ENCODE peak calls at places on chromosomes 13 and 19, in four cellular contexts. A, X, S and B are unnamed samples.

GRCh38 chr19:19385900-19386339 is 19.6 kb upstream of the GATAD2A start:
- DNase-seq in A (no peak), S (no peak), X (no peak), B (no peak)

GRCh38 chr19:55454787-55455243 is 6.6 kb downstream of the ISOC2 start:
- DNase-seq in A (no peak), S (no peak), X (peak; percentile 34), B (no peak)

GRCh38 chr13:110376120-110376519 is 69.0 kb downstream of the COL4A2 start:
- DNase-seq in S (no peak), X (no peak), A (no peak), B (no peak)

GRCh38 chr19:54391589-54392061 is 23.6 kb upstream of the TTYH1 start:
- DNase-seq in S (no peak), A (no peak), X (peak; percentile 21), B (peak; percentile 51)

GRCh38 chr13:49585220-49586157 is at the start of gene RCBTB1:
- DNase-seq in A (no peak), S (no peak), X (peak; percentile 52), B (peak; percentile 36)

GRCh38 chr19:42175952-42176648 is 41.4 kb downstream of the DEDD2 start:
- DNase-seq in S (no peak), X (no peak), A (no peak), B (peak; percentile 15)

GRCh38 chr13:23450340-23451046 is 17.0 kb upstream of the SACS start:
- DNase-seq in A (no peak), S (no peak), X (no peak), B (no peak)

GRCh38 chr19:33156354-33156753 is 24.4 kb downstream of the WDR88 start:
- DNase-seq in A (no peak), X (peak; percentile 35), S (no peak), B (no peak)

GRCh38 chr19:4523306-4524110 is 5.2 kb upstream of the PLIN4 start:
- DNase-seq in X (peak; percentile 51), S (no peak), A (no peak), B (peak; percentile 39)

GRCh38 chr19:11361037-11361770 is 6.0 kb downstream of the PLPPR2 start:
- DNase-seq in S (no peak), X (no peak), A (no peak), B (no peak)

GRCh38 chr13:73715114-73715909 is 418.9 kb downstream of the KLF12 start:
- DNase-seq in A (no peak), X (no peak), S (peak; percentile 31), B (no peak)

GRCh38 chr19:54673222-54673621 is 10.4 kb downstream of the LILRB4 start:
- DNase-seq in X (no peak), S (no peak), A (no peak), B (no peak)

GRCh38 chr19:7851623-7852500 is 21.8 kb downstream of the EVI5L start:
- DNase-seq in A (no peak), S (no peak), X (no peak), B (no peak)

GRCh38 chr13:59743195-59743594 is 420.5 kb downstream of the DIAPH3 start:
- DNase-seq in X (no peak), S (no peak), A (no peak), B (no peak)

GRCh38 chr13:75458696-75459422 is 23.1 kb downstream of the TBC1D4 start:
- DNase-seq in S (peak; percentile 49), X (peak; percentile 97), A (no peak), B (no peak)

GRCh38 chr13:58165617-58166016 is 534.1 kb downstream of the PCDH17 start:
- DNase-seq in X (no peak), A (no peak), S (no peak), B (no peak)

GRCh38 chr19:11651062-11651461 is 53.8 kb downstream of the ZNF627 start:
- DNase-seq in A (no peak), S (no peak), X (no peak), B (no peak)

GRCh38 chr19:11489378-11489777 is 8.5 kb upstream of the ELAVL3 start:
- DNase-seq in S (no peak), A (no peak), X (no peak), B (no peak)

GRCh38 chr13:98795220-98795619 is 42.7 kb upstream of the SLC15A1 start:
- DNase-seq in X (no peak), A (no peak), S (no peak), B (no peak)

GRCh38 chr13:105928048-105928447 is 607.4 kb downstream of the EFNB2 start:
- DNase-seq in A (no peak), S (no peak), X (no peak), B (no peak)

GRCh38 chr13:105925496-105925895 is 610.0 kb downstream of the EFNB2 start:
- DNase-seq in X (no peak), A (no peak), S (no peak), B (no peak)

GRCh38 chr13:105928901-105929300 is 606.6 kb downstream of the EFNB2 start:
- DNase-seq in S (no peak), X (no peak), A (no peak), B (no peak)

GRCh38 chr13:105929486-105929885 is 606.0 kb downstream of the EFNB2 start:
- DNase-seq in A (no peak), S (no peak), X (no peak), B (no peak)
- TF ChIP-seq SUZ12 in A (no peak), S (no peak), X (no peak), B (no peak)

DNA sequence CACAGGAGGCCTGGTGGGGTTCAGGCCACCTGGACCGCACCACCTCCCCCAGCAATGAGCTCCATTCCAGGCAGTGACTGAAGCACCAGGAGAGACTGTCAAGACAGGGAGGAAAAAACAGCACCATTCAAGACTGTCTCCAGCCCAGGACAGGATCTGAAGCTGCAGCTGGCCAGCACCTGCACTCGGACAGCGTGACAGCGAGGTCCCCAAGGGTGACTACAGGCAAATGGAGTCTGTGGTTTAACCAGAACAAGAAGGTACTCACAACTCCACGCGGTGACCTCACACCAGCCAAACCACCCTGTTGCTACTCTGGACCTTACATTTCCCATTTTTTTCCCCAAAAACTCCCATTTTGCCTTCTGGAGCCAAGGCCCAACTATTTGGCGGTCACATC is 9.8 kb downstream of the MED26 start:
- DNase-seq in X (no peak), S (no peak), A (no peak), B (no peak)
- H3K4me1 ChIP-seq in X (peaks cover 18% of the 10 kb centered on the region), S (peaks cover 42% of the 10 kb centered on the region), A (peaks cover 1% of the 10 kb centered on the region), B (peaks cover 37% of the 10 kb centered on the region)

DNA sequence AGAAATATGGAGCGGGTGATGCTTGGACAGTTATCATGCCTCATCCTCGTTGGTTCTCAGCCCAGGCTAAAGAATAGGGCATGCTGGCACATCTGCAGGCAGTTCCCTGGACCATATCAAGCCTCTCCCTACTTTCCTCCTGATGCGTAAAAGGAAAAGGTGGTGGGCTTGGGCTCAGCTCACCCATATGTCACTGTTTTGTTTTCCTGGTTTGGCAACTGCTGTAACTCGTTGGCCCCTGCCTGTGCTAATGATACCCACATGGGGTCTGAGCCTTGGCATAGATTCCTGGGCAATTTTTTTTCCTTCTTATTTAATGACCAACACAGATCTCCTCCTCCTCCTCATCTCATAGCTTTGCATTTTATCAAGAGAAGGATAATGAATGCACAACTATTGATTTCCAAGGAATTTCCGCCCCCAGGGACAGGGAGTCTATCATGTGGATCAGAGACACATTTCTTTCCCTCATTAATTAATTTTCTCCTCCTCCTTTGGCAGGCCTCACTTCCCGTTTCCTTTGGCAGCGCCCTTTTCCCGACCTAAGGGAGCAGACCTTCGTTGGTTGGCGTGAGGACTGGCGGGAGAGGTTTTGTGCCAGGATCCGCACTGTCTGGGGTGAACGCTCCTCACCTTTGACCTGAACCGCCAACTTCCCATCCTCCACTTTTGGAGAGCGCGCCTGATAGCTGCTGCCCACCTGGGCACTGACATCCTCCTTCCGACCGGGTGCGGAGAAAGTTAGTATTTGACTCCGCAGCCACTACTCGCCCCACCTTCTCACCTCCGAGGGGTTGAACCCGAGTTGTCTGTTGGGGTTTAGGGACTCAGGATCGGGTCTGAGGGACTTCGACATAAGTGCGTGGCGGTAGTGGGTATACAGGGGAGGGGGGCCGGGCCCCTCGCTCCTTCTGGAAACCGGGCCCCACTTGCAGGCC is 3.4 kb upstream of the POU4F1 start:
- DNase-seq in A (no peak), X (no peak), S (no peak), B (no peak)
- H3K27me3 ChIP-seq in A (peaks cover 95% of the 10 kb centered on the region), X (peaks cover 3% of the 10 kb centered on the region), S (peaks cover 23% of the 10 kb centered on the region), B (peaks cover 97% of the 10 kb centered on the region)

DNA sequence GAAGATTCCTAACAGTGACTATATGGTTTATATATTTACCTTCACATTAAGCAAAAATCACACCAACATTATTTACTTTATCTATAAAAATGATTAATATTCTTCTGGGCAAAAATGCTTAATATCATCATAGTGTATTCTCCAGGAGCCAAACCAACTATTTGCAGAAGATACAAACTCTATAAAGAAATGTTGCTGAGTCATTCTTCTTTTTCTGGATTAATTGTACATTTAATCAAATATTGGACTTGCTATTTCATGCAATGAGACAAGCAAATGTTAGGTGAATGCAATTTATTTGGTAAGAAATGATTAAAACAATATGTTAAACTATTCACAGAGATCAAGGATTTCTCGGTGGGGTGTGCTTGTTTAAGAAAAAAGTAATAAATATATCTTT is 1075.8 kb downstream of the PCDH9 start:
- DNase-seq in X (no peak), A (no peak), S (no peak), B (no peak)
- TF ChIP-seq SUZ12 in X (no peak), A (no peak), S (no peak), B (no peak)

GRCh38 chr13:30711375-30711774 is 24.0 kb upstream of the ALOX5AP start:
- DNase-seq in X (no peak), A (no peak), S (no peak), B (no peak)
- H3K4me1 ChIP-seq in X (no peaks in the 10 kb centered on the region), A (no peaks in the 10 kb centered on the region), S (no peaks in the 10 kb centered on the region), B (no peaks in the 10 kb centered on the region)

DNA sequence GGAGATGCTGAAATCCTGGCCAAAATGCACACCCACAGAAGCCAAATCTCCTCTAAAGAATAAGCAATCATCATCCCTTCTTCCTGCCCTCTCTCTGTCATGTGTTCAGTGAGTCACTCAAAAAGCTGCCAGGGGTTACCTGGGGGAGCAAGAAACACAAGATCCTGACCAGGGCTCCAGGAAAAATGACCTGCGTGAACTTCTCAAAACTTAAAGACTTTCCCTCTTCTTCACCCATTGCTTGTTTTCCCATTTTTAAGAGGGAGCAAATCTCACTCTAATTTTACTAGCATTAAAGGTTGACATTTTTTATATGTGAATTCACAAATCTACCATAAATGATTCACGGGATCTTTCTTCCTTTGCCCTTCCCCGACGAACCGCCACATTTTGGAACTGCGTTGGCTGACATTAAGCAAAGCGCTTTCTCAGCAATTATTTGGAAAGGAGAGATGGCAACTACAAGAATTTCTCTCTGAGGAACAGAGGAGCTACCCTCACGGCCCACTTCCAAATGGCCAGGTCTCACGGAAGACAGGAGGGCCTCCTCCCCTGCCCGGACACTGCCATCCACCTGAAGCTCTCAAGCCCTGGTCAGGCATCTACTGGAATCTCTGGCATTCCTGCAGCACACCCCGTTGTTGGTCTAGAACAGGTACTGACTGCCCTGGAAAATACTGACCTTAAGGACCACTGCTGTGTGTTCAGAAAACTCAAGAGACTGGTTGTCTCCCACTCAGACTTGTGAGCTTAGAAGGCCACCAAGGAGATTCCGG is 14.2 kb downstream of the TSHZ3 start:
- DNase-seq in S (no peak), A (no peak), X (no peak), B (no peak)
- H3K27me3 ChIP-seq in S (no peaks in the 10 kb centered on the region), A (no peaks in the 10 kb centered on the region), X (no peaks in the 10 kb centered on the region), B (no peaks in the 10 kb centered on the region)